ENCODE peak calls at places on chromosomes 7 and 10, in five cellular contexts. A, L, F, D and J are unnamed samples.

GRCh38 chr7:43693687-43694398 is 35.5 kb downstream of the COA1 start:
- DNase-seq in A (peak; percentile 39), L (peak; percentile 39), F (no peak), D (peak; percentile 41), J (peak; percentile 41)

GRCh38 chr7:35726654-35727053 is 31.7 kb upstream of the HERPUD2 start:
- DNase-seq in A (no peak), L (no peak), F (no peak), D (no peak), J (no peak)

GRCh38 chr10:124353896-124354295 is 64.8 kb downstream of the OAT start:
- DNase-seq in A (no peak), L (no peak), F (no peak), D (no peak), J (no peak)

GRCh38 chr10:73781548-73781878 is 335 bp upstream of the CHCHD1 start:
- DNase-seq in A (no peak), L (no peak), F (no peak), D (no peak), J (no peak)

GRCh38 chr10:26556756-26557640 is 118.9 kb downstream of the APBB1IP start:
- DNase-seq in A (peak; percentile 53), L (peak; percentile 27), F (peak; percentile 22), D (peak; percentile 72), J (peak; percentile 27)

GRCh38 chr7:738241-738640 is 11.2 kb upstream of the PRKAR1B start:
- DNase-seq in A (no peak), L (no peak), F (no peak), D (no peak), J (no peak)

GRCh38 chr10:42990721-42991441 is 86.0 kb upstream of the RET start:
- DNase-seq in A (no peak), L (no peak), F (no peak), D (no peak), J (no peak)

GRCh38 chr7:134758981-134759380 is 20.5 kb upstream of the CALD1 start:
- DNase-seq in A (no peak), L (no peak), F (no peak), D (no peak), J (no peak)

GRCh38 chr7:96314402-96315108 is 7.3 kb downstream of the SLC25A13 start:
- DNase-seq in A (peak; percentile 15), L (no peak), F (no peak), D (no peak), J (peak; percentile 72)

GRCh38 chr7:98921608-98922372 is 43.5 kb downstream of the TRRAP start:
- DNase-seq in A (no peak), L (no peak), F (no peak), D (no peak), J (no peak)

GRCh38 chr7:79982151-79982770 is 152.4 kb upstream of the GNAI1 start:
- DNase-seq in A (no peak), L (no peak), F (no peak), D (no peak), J (no peak)

GRCh38 chr10:125515571-125515970 is 167.4 kb downstream of the TEX36 start:
- DNase-seq in A (no peak), L (no peak), F (no peak), D (no peak), J (no peak)

GRCh38 chr10:110229155-110229554 is 21.8 kb downstream of the MXI1 start:
- DNase-seq in A (no peak), L (no peak), F (no peak), D (no peak), J (no peak)

GRCh38 chr7:100444311-100445278 is 8.3 kb upstream of the PPP1R35 start:
- DNase-seq in A (peak; percentile 65), L (no peak), F (no peak), D (peak; percentile 90), J (no peak)

GRCh38 chr10:110841767-110842267 is 29.9 kb upstream of the PDCD4 start:
- DNase-seq in A (no peak), L (no peak), F (no peak), D (no peak), J (no peak)

GRCh38 chr10:127877116-127877515 is 15.6 kb downstream of the CLRN3 start:
- DNase-seq in A (no peak), L (no peak), F (no peak), D (no peak), J (no peak)

GRCh38 chr7:2016021-2016631 is 216.6 kb downstream of the MAD1L1 start:
- DNase-seq in A (no peak), L (no peak), F (no peak), D (no peak), J (no peak)

GRCh38 chr10:100909506-100910260 is 3.1 kb upstream of the SLF2 start:
- DNase-seq in A (no peak), L (no peak), F (no peak), D (peak; percentile 46), J (no peak)

GRCh38 chr10:31147220-31147608 is 115.5 kb upstream of the ZNF438 start:
- DNase-seq in A (no peak), L (no peak), F (no peak), D (peak; percentile 42), J (no peak)

GRCh38 chr10:114518401-114519305 is 114.4 kb upstream of the AFAP1L2 start:
- DNase-seq in A (no peak), L (no peak), F (no peak), D (no peak), J (no peak)

GRCh38 chr7:158907390-158907789 is 51.0 kb downstream of the DYNC2I1 start:
- DNase-seq in A (no peak), L (no peak), F (no peak), D (no peak), J (no peak)

GRCh38 chr7:10239643-10240345 is 733.9 kb upstream of the PHF14 start:
- DNase-seq in A (no peak), L (no peak), F (no peak), D (no peak), J (no peak)